ENCODE peak calls at places on chromosomes 16 and 17, in nine cellular contexts. R is mesendoderm, X is GM23248, F is upper lobe of left lung, N is lung, V is neural progenitor cell, U is endodermal cell, D is tibial artery, M is psoas muscle. L is an unnamed sample. For H3K4me1 and H3K36me3, the result is how much of the 10 kb centered on the place peaks cover.

GRCh38 chr16:27414803-27415431 is 12.9 kb downstream of the IL21R start:
- DNase-seq in D (no peak), F (no peak), V (no peak), U (no peak), X (no peak), M (no peak), N (peak), R (no peak), L (no peak)

GRCh38 chr16:90008708-90009145 is 10.5 kb downstream of the DBNDD1 start:
- DNase-seq in V (no peak), R (no peak), F (no peak), X (no peak), N (no peak), M (no peak), U (no peak), D (no peak), L (no peak)

GRCh38 chr16:86653289-86654006 is 75.1 kb downstream of the FOXL1 start:
- DNase-seq in M (no peak), X (peak), V (no peak), D (no peak), F (no peak), U (no peak), N (no peak), R (no peak), L (no peak)

GRCh38 chr17:42720996-42721583 is 23.8 kb downstream of the EZH1 start:
- DNase-seq in X (peak), M (no peak), R (peak), U (no peak), V (peak), N (no peak), D (no peak), F (no peak), L (peak)

GRCh38 chr16:87829123-87829980 is 40.0 kb downstream of the SLC7A5 start:
- DNase-seq in F (peak), V (no peak), M (no peak), R (no peak), U (no peak), D (no peak), N (no peak), X (peak), L (no peak)

GRCh38 chr17:4940625-4941021 is 555 bp downstream of the RNF167 start:
- DNase-seq in M (no peak), U (no peak), N (no peak), D (no peak), F (peak), R (no peak), V (no peak), X (peak), L (no peak)

GRCh38 chr17:32609085-32609484 is 122.3 kb downstream of the CDK5R1 start:
- DNase-seq in X (peak), F (peak), D (no peak), R (no peak), N (peak), M (peak), V (no peak), U (no peak), L (no peak)

GRCh38 chr16:82037666-82038065 is 2.6 kb downstream of the HSD17B2 start:
- DNase-seq in V (no peak), R (no peak), D (no peak), U (no peak), M (no peak), X (no peak), N (no peak), F (no peak), L (no peak)

GRCh38 chr17:9274119-9274445 is 252.8 kb downstream of the NTN1 start:
- DNase-seq in V (no peak), R (no peak), M (no peak), X (no peak), U (peak), N (no peak), F (no peak), D (no peak), L (no peak)

GRCh38 chr17:34979650-34980352 is 511 bp upstream of the LIG3 start:
- DNase-seq in X (peak), F (no peak), V (peak), R (peak), D (no peak), U (no peak), M (no peak), N (no peak), L (no peak)

GRCh38 chr16:78605548-78606097 is 506.2 kb downstream of the WWOX start:
- DNase-seq in F (no peak), X (no peak), M (no peak), N (no peak), U (no peak), V (no peak), R (peak), D (no peak), L (peak)

GRCh38 chr16:67443299-67443698 is 12.4 kb downstream of the HSD11B2 start:
- DNase-seq in V (no peak), M (peak), F (no peak), X (peak), R (no peak), D (peak), U (no peak), N (no peak), L (no peak)

GRCh38 chr17:17859909-17860760 is 23.3 kb upstream of the SREBF1 start:
- DNase-seq in F (no peak), V (peak), R (peak), M (peak), U (peak), D (peak), N (peak), X (peak), L (peak)

GRCh38 chr16:85570735-85571562 is 42.2 kb upstream of the GSE1 start:
- DNase-seq in X (no peak), D (peak), N (peak), U (no peak), M (peak), F (peak), V (no peak), R (no peak), L (no peak)

GRCh38 chr16:78072275-78072674 is 27.2 kb upstream of the WWOX start:
- DNase-seq in M (no peak), V (no peak), N (no peak), U (peak), X (no peak), F (no peak), D (no peak), R (peak), L (no peak)

GRCh38 chr17:34758747-34759146 is 179.4 kb downstream of the TMEM132E start:
- DNase-seq in X (no peak), R (no peak), U (no peak), M (no peak), N (no peak), V (no peak), F (no peak), D (no peak), L (no peak)

GRCh38 chr16:86490859-86491642 is 19.3 kb upstream of the FOXF1 start:
- DNase-seq in D (no peak), M (no peak), U (no peak), N (no peak), X (peak), F (no peak), R (no peak), V (no peak), L (no peak)

GRCh38 chr17:66348605-66349165 is 46.3 kb downstream of the PRKCA start:
- DNase-seq in D (no peak), M (no peak), U (no peak), V (no peak), N (peak), F (no peak), R (no peak), X (peak), L (peak)

GRCh38 chr16:82044585-82044911 is 9.5 kb downstream of the HSD17B2 start:
- DNase-seq in X (no peak), V (no peak), F (no peak), D (no peak), U (no peak), R (no peak), M (no peak), N (no peak), L (no peak)

GRCh38 chr17:68289473-68289872 is 1.5 kb downstream of the SLC16A6 start:
- DNase-seq in F (no peak), X (peak), U (no peak), D (no peak), M (no peak), N (no peak), R (no peak), V (no peak), L (no peak)

GRCh38 chr16:85412911-85413520 is 200.1 kb upstream of the GSE1 start:
- DNase-seq in D (no peak), R (no peak), M (no peak), V (no peak), U (no peak), X (no peak), N (no peak), F (peak), L (no peak)

GRCh38 chr17:49414271-49414621 is 436 bp downstream of the PHB1 start:
- DNase-seq in R (peak), M (no peak), V (no peak), D (no peak), N (no peak), X (peak), F (no peak), U (no peak), L (peak)

DNA sequence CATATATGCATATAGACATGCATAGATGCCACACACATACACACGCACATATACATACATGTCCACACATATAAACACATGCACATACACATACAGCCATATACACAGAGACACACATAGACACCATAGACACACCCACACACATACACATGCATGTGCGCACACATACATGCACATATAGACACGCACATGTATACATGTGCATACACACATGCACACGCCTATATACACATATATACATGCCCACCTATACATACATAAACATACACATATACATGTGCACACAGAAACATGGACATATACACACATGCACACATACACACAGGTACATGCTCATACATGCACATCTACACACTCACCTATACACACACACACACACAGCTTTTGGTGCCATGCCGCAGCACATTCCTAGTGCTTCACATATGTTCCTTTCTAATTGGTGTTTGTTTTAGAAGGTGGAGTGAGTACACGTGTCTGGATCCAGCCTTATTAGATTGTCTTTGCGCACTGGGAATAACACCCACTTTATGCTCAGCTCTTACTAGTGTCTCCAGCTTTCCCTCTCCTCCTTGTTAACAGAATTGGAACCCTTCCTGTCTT is 198.0 kb downstream of the RPTOR start:
- DNase-seq in X (no peak), F (no peak), N (no peak), R (no peak), V (no peak), M (no peak), U (no peak), D (no peak), L (no peak)
- H3K4me1 ChIP-seq in X (under half), F (under half), N (under half), R (under half), V (under half), M (under half), U (under half), D (under half), L (under half)

GRCh38 chr17:7445011-7445927 is at the start of gene CHRNB1:
- DNase-seq in V (peak), U (peak), F (peak), D (peak), M (peak), N (peak), R (peak), X (peak), L (no peak)
- H3K4me3 ChIP-seq in V (peak), U (peak), F (peak), D (peak), M (peak), N (no peak), R (peak), X (peak), L (no peak)

DNA sequence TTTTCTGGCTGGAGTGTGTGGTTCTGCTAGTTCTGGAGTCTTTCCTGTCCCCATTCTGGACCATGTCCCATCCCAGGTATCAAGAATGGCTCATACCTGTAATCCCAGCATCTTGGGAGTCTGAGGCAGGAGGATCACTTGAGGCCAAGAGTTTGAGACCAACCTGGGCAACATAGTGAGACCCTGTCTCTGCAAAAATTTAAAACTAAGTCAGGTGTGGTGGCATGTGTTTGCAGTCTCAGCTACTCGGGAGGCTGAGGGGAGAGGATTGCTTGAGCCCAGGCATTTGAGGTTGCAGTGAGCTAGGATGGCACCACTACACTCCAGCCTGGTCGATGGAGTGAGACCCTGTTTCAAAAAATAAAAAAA is 15.3 kb upstream of the WNT3 start:
- DNase-seq in F (no peak), N (no peak), U (no peak), R (no peak), M (no peak), V (no peak), X (no peak), D (no peak), L (no peak)
- H3K36me3 ChIP-seq in F (under half), N (under half), U (under half), R (under half), M (under half), V (under half), X (under half), D (under half), L (under half)

GRCh38 chr17:56880133-56880532 is 33.7 kb downstream of the TRIM25 start:
- DNase-seq in X (no peak), R (no peak), N (no peak), D (no peak), F (no peak), V (no peak), U (no peak), M (no peak), L (no peak)

GRCh38 chr17:56880571-56880970 is 33.3 kb downstream of the TRIM25 start:
- DNase-seq in D (no peak), N (no peak), U (no peak), V (no peak), F (no peak), R (no peak), X (no peak), M (no peak), L (no peak)

GRCh38 chr17:56884483-56885144 is 29.2 kb downstream of the TRIM25 start:
- DNase-seq in N (no peak), X (no peak), D (no peak), M (no peak), V (no peak), F (no peak), R (no peak), U (no peak), L (no peak)

GRCh38 chr17:56879280-56879679 is 34.6 kb downstream of the TRIM25 start:
- DNase-seq in N (no peak), F (no peak), X (no peak), R (no peak), D (no peak), V (no peak), M (no peak), U (no peak), L (no peak)

DNA sequence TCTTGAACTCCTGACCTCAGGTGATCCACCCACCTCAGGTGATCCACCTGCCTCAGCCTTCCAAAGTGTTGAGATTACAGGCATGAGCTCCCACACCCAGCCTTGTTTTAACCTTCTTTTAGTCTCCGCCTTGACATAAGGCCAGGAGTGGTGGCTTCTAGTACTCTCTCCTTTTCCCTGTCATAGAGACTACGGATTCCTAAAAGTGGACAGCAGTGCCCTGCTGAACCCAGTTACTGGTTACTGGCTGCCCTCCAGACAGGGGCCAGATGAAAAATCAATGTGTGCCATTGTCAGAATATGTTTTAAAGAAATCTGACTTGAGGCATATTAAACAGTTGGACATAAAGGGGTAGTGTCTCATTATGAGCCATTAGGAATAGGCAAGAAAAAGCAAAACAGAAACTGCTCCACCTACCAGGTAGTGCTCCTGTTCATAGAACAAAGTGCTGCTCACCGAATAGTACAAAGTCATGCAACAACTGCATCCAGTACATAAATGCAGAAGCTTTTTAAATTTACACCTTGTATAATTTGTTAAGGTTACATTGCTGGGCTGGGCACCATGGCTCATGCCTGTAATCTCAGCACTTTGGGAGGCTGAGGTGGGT is 32.1 kb downstream of the TRIM25 start:
- DNase-seq in N (no peak), F (no peak), M (no peak), X (no peak), D (no peak), V (no peak), R (no peak), U (no peak), L (no peak)
- H3K4me1 ChIP-seq in N (under half), F (under half), M (under half), X (under half), D (under half), V (under half), R (under half), U (under half), L (under half)

GRCh38 chr17:57945999-57946797 is 9.0 kb downstream of the CUEDC1 start:
- DNase-seq in M (no peak), F (no peak), R (no peak), X (peak), D (no peak), U (no peak), N (no peak), V (no peak), L (no peak)
- H3K4me3 ChIP-seq in M (peak), F (peak), R (no peak), X (peak), D (peak), U (no peak), N (no peak), V (no peak), L (no peak)

GRCh38 chr16:4846503-4846900 is 586 bp downstream of the GLYR1 start:
- DNase-seq in M (peak), N (peak), D (peak), F (no peak), U (peak), V (peak), X (peak), R (peak), L (peak)
- H3K36me3 ChIP-seq in M (under half), N (under half), D (under half), F (under half), U (under half), V (under half), X (under half), R (under half), L (under half)

DNA sequence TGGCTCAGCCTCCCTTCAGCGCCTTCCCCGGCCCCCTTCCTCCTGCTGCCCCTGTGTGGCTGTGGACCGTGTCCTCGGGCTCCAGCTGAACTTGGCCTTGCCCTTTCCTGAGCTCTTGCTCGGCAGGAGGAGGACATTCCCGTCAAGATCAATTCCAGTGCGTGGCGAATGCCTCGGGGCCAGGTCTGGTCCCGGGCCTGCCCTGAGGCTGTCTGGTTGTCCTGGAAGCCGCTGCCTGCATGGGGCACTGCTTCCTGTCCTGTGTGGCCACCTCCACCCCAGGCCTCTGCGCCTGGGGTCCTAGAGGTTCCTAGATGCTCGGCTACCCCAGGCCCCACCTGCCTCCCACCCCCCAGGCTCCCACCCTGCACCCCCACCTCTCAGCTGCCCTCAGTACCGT is 12.8 kb downstream of the BAHCC1 start:
- DNase-seq in V (no peak), M (no peak), D (no peak), U (no peak), F (peak), X (no peak), N (no peak), R (peak), L (no peak)
- H3K4me1 ChIP-seq in V (under half), M (under half), D (under half), U (under half), F (under half), X (under half), N (under half), R (under half), L (under half)

L was measured in HAP-1.